ENCODE peak calls at places on chromosomes 3 and 15, in nine cellular contexts. P is non-pigmented ciliary epithelial cell, N is type B pancreatic cell, R is heart right ventricle, H is germinal center, O is AG09309, J is NCI-H2081, Z is psoas muscle, G is T-helper 2 cell. I is an unnamed sample.

GRCh38 chr15:76147906-76148553 is 88.2 kb downstream of the TMEM266 start:
- DNase-seq in N (no peak), J (peak), H (peak), P (no peak), Z (peak), R (no peak), G (peak), O (no peak), I (no peak)

GRCh38 chr3:54514416-54514815 is 392.1 kb downstream of the CACNA2D3 start:
- DNase-seq in G (no peak), N (no peak), Z (no peak), O (no peak), R (no peak), J (no peak), P (no peak), H (no peak), I (no peak)

GRCh38 chr3:30711867-30712266 is 105.5 kb downstream of the TGFBR2 start:
- DNase-seq in N (no peak), J (no peak), P (no peak), G (no peak), Z (no peak), R (no peak), O (no peak), H (no peak), I (no peak)

GRCh38 chr3:138174421-138175122 is at the start of gene DBR1:
- DNase-seq in N (peak), J (peak), Z (peak), O (peak), H (peak), P (no peak), R (peak), G (peak), I (peak)

GRCh38 chr3:175179055-175179454 is 319.9 kb downstream of the NAALADL2 start:
- DNase-seq in H (no peak), N (no peak), R (no peak), P (no peak), O (no peak), G (no peak), Z (no peak), J (no peak), I (no peak)

GRCh38 chr15:66763186-66764066 is 61.4 kb downstream of the SMAD6 start:
- DNase-seq in G (no peak), N (no peak), J (no peak), O (no peak), H (no peak), R (peak), P (no peak), Z (peak), I (peak)

GRCh38 chr3:61772439-61772838 is 211.1 kb downstream of the PTPRG start:
- DNase-seq in O (no peak), R (no peak), P (peak), G (no peak), J (no peak), N (no peak), Z (no peak), H (no peak), I (no peak)

GRCh38 chr15:83108266-83109219 is 1.1 kb downstream of the TM6SF1 start:
- DNase-seq in O (no peak), P (peak), G (no peak), J (no peak), R (peak), H (peak), Z (peak), N (no peak), I (peak)

GRCh38 chr3:155018621-155019330 is 61.3 kb upstream of the MME start:
- DNase-seq in N (no peak), J (no peak), R (no peak), O (no peak), P (no peak), G (no peak), Z (no peak), H (no peak), I (no peak)

GRCh38 chr3:79515072-79515471 is 252.7 kb downstream of the ROBO1 start:
- DNase-seq in O (peak), Z (no peak), J (no peak), P (no peak), R (no peak), G (no peak), N (no peak), H (no peak), I (no peak)

GRCh38 chr15:47908950-47909670 is 191.8 kb downstream of the SEMA6D start:
- DNase-seq in H (no peak), N (no peak), J (no peak), G (no peak), R (no peak), Z (no peak), O (no peak), P (no peak), I (no peak)

GRCh38 chr15:66838671-66839239 is 136.7 kb downstream of the SMAD6 start:
- DNase-seq in G (no peak), P (no peak), R (no peak), O (no peak), Z (no peak), J (no peak), N (no peak), H (peak), I (no peak)

GRCh38 chr15:63973212-63974009 is 72.9 kb downstream of the DAPK2 start:
- DNase-seq in J (no peak), N (no peak), P (peak), R (no peak), Z (no peak), O (peak), H (no peak), G (no peak), I (peak)

GRCh38 chr3:175121225-175121624 is 262.1 kb downstream of the NAALADL2 start:
- DNase-seq in J (peak), N (no peak), O (no peak), P (no peak), H (no peak), Z (no peak), R (no peak), G (no peak), I (no peak)

GRCh38 chr3:172367205-172368105 is 80.8 kb downstream of the GHSR start:
- DNase-seq in R (no peak), N (no peak), P (peak), G (no peak), O (no peak), H (no peak), J (no peak), Z (no peak), I (no peak)

GRCh38 chr3:127767126-127767525 is 55.2 kb downstream of the MGLL start:
- DNase-seq in N (no peak), R (no peak), O (no peak), J (no peak), P (no peak), H (no peak), Z (no peak), G (no peak), I (no peak)

GRCh38 chr15:49151831-49152230 is 3.6 kb downstream of the COPS2 start:
- DNase-seq in P (no peak), G (no peak), R (no peak), J (no peak), N (no peak), O (no peak), H (no peak), Z (no peak), I (no peak)

GRCh38 chr3:197458906-197459470 is 96.8 kb downstream of the BDH1 start:
- DNase-seq in R (no peak), Z (no peak), N (no peak), H (no peak), P (no peak), J (no peak), O (no peak), G (no peak), I (no peak)

GRCh38 chr15:100781961-100782525 is 97.6 kb upstream of the ALDH1A3 start:
- DNase-seq in H (no peak), R (no peak), N (peak), J (no peak), O (no peak), Z (no peak), G (no peak), P (no peak), I (peak)

GRCh38 chr15:48059786-48060185 is 61.0 kb upstream of the SLC24A5 start:
- DNase-seq in H (no peak), O (no peak), G (no peak), P (no peak), Z (peak), R (peak), N (no peak), J (no peak), I (no peak)

GRCh38 chr3:111750278-111750884 is 108.7 kb upstream of the PHLDB2 start:
- DNase-seq in H (no peak), Z (no peak), G (no peak), J (no peak), R (no peak), O (no peak), P (no peak), N (no peak), I (no peak)

GRCh38 chr3:148006508-148006907 is 597.3 kb downstream of the ZIC1 start:
- DNase-seq in P (peak), Z (no peak), J (no peak), H (no peak), G (no peak), O (peak), R (no peak), N (no peak), I (no peak)

GRCh38 chr3:178217479-178217878 is 318.8 kb upstream of the KCNMB2 start:
- DNase-seq in P (no peak), R (no peak), N (no peak), G (no peak), Z (no peak), J (no peak), O (no peak), H (no peak), I (no peak)

GRCh38 chr3:100910986-100911385 is 82.2 kb downstream of the ABI3BP start:
- DNase-seq in H (no peak), J (no peak), O (no peak), P (no peak), Z (no peak), R (no peak), G (no peak), N (no peak), I (no peak)

GRCh38 chr3:99941211-99941610 is 123.5 kb downstream of the CMSS1 start:
- DNase-seq in G (no peak), Z (no peak), N (no peak), J (no peak), R (no peak), H (no peak), O (no peak), P (no peak), I (no peak)

GRCh38 chr3:102790742-102791141 is 355.9 kb downstream of the ZPLD1 start:
- DNase-seq in O (peak), H (no peak), N (no peak), R (no peak), G (no peak), Z (no peak), P (peak), J (no peak), I (no peak)

GRCh38 chr15:60691508-60692047 is 212.6 kb upstream of the ICE2 start:
- DNase-seq in N (no peak), J (no peak), R (no peak), O (no peak), Z (no peak), G (no peak), P (no peak), H (no peak), I (no peak)

GRCh38 chr3:17006143-17006839 is 121.5 kb downstream of the PLCL2 start:
- DNase-seq in G (no peak), O (no peak), R (no peak), N (no peak), P (no peak), Z (no peak), J (no peak), H (no peak), I (no peak)

GRCh38 chr3:196399485-196399945 is 32.7 kb downstream of the UBXN7 start:
- DNase-seq in P (peak), R (no peak), J (no peak), Z (no peak), O (no peak), N (no peak), H (no peak), G (no peak), I (no peak)

GRCh38 chr15:56933420-56934210 is 15.2 kb downstream of the TCF12 start:
- DNase-seq in P (no peak), H (no peak), N (no peak), G (no peak), O (no peak), R (no peak), J (no peak), Z (no peak), I (no peak)

GRCh38 chr3:188262913-188263683 is 109.1 kb downstream of the LPP start:
- DNase-seq in O (no peak), H (no peak), G (no peak), R (peak), Z (no peak), J (peak), N (no peak), P (peak), I (no peak)

GRCh38 chr3:33722626-33723370 is 4.7 kb upstream of the CLASP2 start:
- DNase-seq in G (no peak), J (no peak), R (no peak), P (no peak), N (no peak), H (no peak), Z (no peak), O (peak), I (no peak)

GRCh38 chr15:28107894-28108255 is 8.8 kb upstream of the OCA2 start:
- DNase-seq in R (no peak), O (no peak), H (no peak), N (no peak), G (no peak), Z (no peak), P (no peak), J (no peak), I (no peak)

I was measured in right atrium auricular region.